ENCODE peak calls at places on chromosomes 1 and 21, in five cellular contexts. R, F, G, Z and Q are unnamed samples.

GRCh38 chr1:228215663-228216116 is 7.8 kb downstream of the OBSCN start:
- DNase-seq in R (no peak), F (no peak), G (no peak), Z (no peak), Q (no peak)

GRCh38 chr1:226596531-226597165 is 48.1 kb downstream of the STUM start:
- DNase-seq in R (no peak), F (no peak), G (no peak), Z (no peak), Q (no peak)

GRCh38 chr1:159071970-159072582 is 4.5 kb downstream of the AIM2 start:
- DNase-seq in R (no peak), F (peak; percentile 35), G (no peak), Z (no peak), Q (no peak)

GRCh38 chr1:180522204-180522497 is 19.8 kb upstream of the ACBD6 start:
- DNase-seq in R (no peak), F (no peak), G (no peak), Z (no peak), Q (no peak)

GRCh38 chr1:56707379-56707778 is 62.3 kb downstream of the PRKAA2 start:
- DNase-seq in R (no peak), F (no peak), G (no peak), Z (no peak), Q (no peak)

GRCh38 chr1:41650176-41650519 is 165.7 kb upstream of the EDN2 start:
- DNase-seq in R (no peak), F (no peak), G (no peak), Z (no peak), Q (no peak)

GRCh38 chr1:193486671-193487229 is 300.3 kb upstream of the B3GALT2 start:
- DNase-seq in R (no peak), F (no peak), G (no peak), Z (no peak), Q (no peak)

GRCh38 chr1:213268221-213268620 is 217.2 kb downstream of the RPS6KC1 start:
- DNase-seq in R (no peak), F (no peak), G (peak; percentile 7), Z (no peak), Q (no peak)

GRCh38 chr1:245969274-245969673 is 537.8 kb downstream of the SMYD3 start:
- DNase-seq in R (peak; percentile 97), F (no peak), G (peak; percentile 47), Z (no peak), Q (no peak)

GRCh38 chr1:45035631-45036301 is 23.7 kb downstream of the UROD start:
- DNase-seq in R (no peak), F (no peak), G (no peak), Z (no peak), Q (no peak)

GRCh38 chr1:165463978-165464377 is 19.1 kb upstream of the RXRG start:
- DNase-seq in R (no peak), F (no peak), G (no peak), Z (no peak), Q (no peak)

GRCh38 chr1:17544951-17545350 is 5.5 kb downstream of the ARHGEF10L start:
- DNase-seq in R (no peak), F (no peak), G (no peak), Z (no peak), Q (no peak)

GRCh38 chr1:186812560-186812959 is 16.2 kb upstream of the PLA2G4A start:
- DNase-seq in R (no peak), F (no peak), G (no peak), Z (no peak), Q (no peak)

GRCh38 chr1:162823771-162824525 is 33.4 kb downstream of the HSD17B7 start:
- DNase-seq in R (no peak), F (no peak), G (no peak), Z (no peak), Q (no peak)

GRCh38 chr1:165943198-165943597 is 115.8 kb downstream of the UCK2 start:
- DNase-seq in R (no peak), F (no peak), G (no peak), Z (no peak), Q (no peak)

GRCh38 chr1:18631496-18632217 is 1.0 kb downstream of the PAX7 start:
- DNase-seq in R (no peak), F (no peak), G (no peak), Z (no peak), Q (no peak)

GRCh38 chr1:217506878-217507277 is 124.0 kb downstream of the GPATCH2 start:
- DNase-seq in R (no peak), F (no peak), G (no peak), Z (no peak), Q (no peak)

GRCh38 chr1:30186586-30186985 is 536.8 kb downstream of the MATN1 start:
- DNase-seq in R (no peak), F (no peak), G (no peak), Z (no peak), Q (peak; percentile 13)

GRCh38 chr21:33126569-33126968 is 56.6 kb downstream of the OLIG1 start:
- DNase-seq in R (no peak), F (peak; percentile 57), G (no peak), Z (no peak), Q (no peak)

GRCh38 chr1:115299266-115299665 is 38.8 kb downstream of the NGF start:
- DNase-seq in R (no peak), F (no peak), G (no peak), Z (no peak), Q (no peak)